ENCODE peak calls at places on chromosomes 7 and 10, in six cellular contexts. G is activated naive CD4-positive, alpha-beta T cell; R is endothelial cell of umbilical vein; Y is endothelial cell; F is RWPE2; W is GM20000. E is an unnamed sample.
A peak's percentile ranks its signal among the peaks of the same experiment; 100 is the strongest.

GRCh38 chr7:35252584-35252983 is 1.3 kb downstream of the TBX20 start:
- DNase-seq in W (no peak), Y (no peak), G (no peak), F (no peak), R (no peak), E (no peak)

GRCh38 chr7:122304996-122305421 is 459 bp upstream of the FEZF1 start:
- DNase-seq in G (no peak), Y (no peak), F (no peak), W (no peak), R (no peak), E (peak; percentile 75)

GRCh38 chr7:37385787-37386186 is 62.9 kb downstream of the ELMO1 start:
- DNase-seq in R (no peak), G (no peak), F (no peak), Y (no peak), W (no peak), E (no peak)

GRCh38 chr10:68471586-68472408 is at the start of gene DNA2:
- DNase-seq in Y (peak; percentile 61), G (peak; percentile 47), R (peak; percentile 82), W (peak; percentile 91), F (peak; percentile 71), E (no peak)

GRCh38 chr7:148561099-148561498 is 29.5 kb upstream of the C7orf33 start:
- DNase-seq in G (no peak), W (no peak), Y (no peak), F (no peak), R (no peak), E (no peak)

GRCh38 chr10:62390497-62391176 is 16.5 kb downstream of the ZNF365 start:
- DNase-seq in Y (no peak), G (no peak), F (no peak), W (no peak), R (no peak), E (no peak)

GRCh38 chr10:6399241-6399701 is 180.8 kb downstream of the PRKCQ start:
- DNase-seq in R (no peak), W (no peak), F (no peak), Y (no peak), G (no peak), E (no peak)

GRCh38 chr7:41559426-41559825 is 143.5 kb downstream of the INHBA start:
- DNase-seq in W (no peak), G (no peak), R (no peak), Y (no peak), F (no peak), E (no peak)

GRCh38 chr10:109454691-109455090 is 468.6 kb downstream of the XPNPEP1 start:
- DNase-seq in Y (no peak), F (no peak), W (peak; percentile 13), G (no peak), R (no peak), E (no peak)

GRCh38 chr10:72104472-72105097 is 16.2 kb upstream of the SPOCK2 start:
- DNase-seq in F (no peak), Y (no peak), W (no peak), R (no peak), G (no peak), E (no peak)

GRCh38 chr7:128989961-128990360 is 52.2 kb downstream of the IRF5 start:
- DNase-seq in F (no peak), R (no peak), Y (no peak), W (no peak), G (no peak), E (no peak)

GRCh38 chr7:152462995-152463713 is 27.4 kb upstream of the KMT2C start:
- DNase-seq in F (no peak), Y (no peak), W (no peak), R (no peak), G (no peak), E (no peak)

GRCh38 chr7:102306916-102307677 is 20.4 kb downstream of the SH2B2 start:
- DNase-seq in W (peak; percentile 79), G (no peak), R (no peak), Y (no peak), F (peak; percentile 54), E (no peak)

GRCh38 chr7:121180436-121181063 is 148.2 kb upstream of the WNT16 start:
- DNase-seq in Y (no peak), W (peak; percentile 9), G (no peak), F (no peak), R (no peak), E (no peak)

GRCh38 chr7:30225863-30226361 is 58.5 kb upstream of the ZNRF2 start:
- DNase-seq in R (peak; percentile 56), Y (no peak), F (peak; percentile 80), W (peak; percentile 51), G (no peak), E (no peak)

GRCh38 chr10:16545126-16545736 is 23.6 kb upstream of the C1QL3 start:
- DNase-seq in W (peak; percentile 58), G (no peak), R (peak; percentile 43), F (no peak), Y (no peak), E (no peak)

GRCh38 chr10:97425964-97426775 is at the start of gene PGAM1:
- DNase-seq in R (peak; percentile 99), W (peak; percentile 100), G (peak; percentile 84), F (peak; percentile 90), Y (peak; percentile 98), E (peak; percentile 96)

GRCh38 chr10:20302033-20302432 is 485.8 kb downstream of the PLXDC2 start:
- DNase-seq in F (no peak), Y (no peak), G (no peak), W (no peak), R (no peak), E (no peak)

GRCh38 chr7:1018334-1018695 is 26.0 kb upstream of the GPR146 start:
- DNase-seq in Y (no peak), G (no peak), R (no peak), F (no peak), W (no peak), E (peak; percentile 88)

GRCh38 chr7:18509491-18509890 is 13.9 kb downstream of the HDAC9 start:
- DNase-seq in W (no peak), G (no peak), Y (no peak), F (no peak), R (no peak), E (no peak)

GRCh38 chr10:37774351-37774750 is 83.1 kb downstream of the ZNF248 start:
- DNase-seq in Y (no peak), R (no peak), G (no peak), W (no peak), F (no peak), E (no peak)

GRCh38 chr10:86730227-86730626 is 26.2 kb upstream of the BMPR1A start:
- DNase-seq in W (no peak), R (no peak), F (no peak), G (no peak), Y (no peak), E (no peak)

GRCh38 chr10:116186273-116186672 is 86.7 kb downstream of the GFRA1 start:
- DNase-seq in Y (no peak), F (no peak), W (no peak), G (no peak), R (no peak), E (no peak)

GRCh38 chr10:4270116-4270515 is 485.1 kb upstream of the KLF6 start:
- DNase-seq in R (peak; percentile 38), Y (no peak), F (no peak), G (no peak), W (no peak), E (no peak)

GRCh38 chr10:127292888-127293287 is 96.5 kb upstream of the INSYN2A start:
- DNase-seq in R (no peak), Y (no peak), G (no peak), W (no peak), F (no peak), E (no peak)

GRCh38 chr7:134699021-134699818 is 52.6 kb downstream of the BPGM start:
- DNase-seq in G (no peak), F (no peak), Y (no peak), W (no peak), R (no peak), E (no peak)

GRCh38 chr10:22874189-22874854 is 53.5 kb upstream of the ARMC3 start:
- DNase-seq in F (no peak), R (no peak), W (no peak), G (no peak), Y (no peak), E (no peak)

GRCh38 chr7:73768661-73769480 is 1.2 kb downstream of the CLDN3 start:
- DNase-seq in F (no peak), G (no peak), R (no peak), Y (no peak), W (no peak), E (no peak)

GRCh38 chr7:77467453-77467852 is 51.3 kb upstream of the GSAP start:
- DNase-seq in W (no peak), R (no peak), F (no peak), Y (no peak), G (no peak), E (no peak)